ENCODE peak calls at places on chromosome 16, in eight cellular contexts. L is GM12878; O is PC-3; I is BJ; R is HT-29; S is iPS-NIHi11; K is naive thymus-derived CD8-positive, alpha-beta T cell; A is DND-41. Z is an unnamed sample.

GRCh38 chr16:47631131-47631530 is 170.0 kb downstream of the PHKB start:
- DNase-seq in I (no peak), S (no peak), O (no peak), K (no peak), R (no peak), L (no peak), A (no peak), Z (no peak)

GRCh38 chr16:73232555-73233422 is 184.9 kb upstream of the ZFHX3 start:
- DNase-seq in L (no peak), R (peak; percentile 25), A (no peak), I (peak; percentile 71), O (peak; percentile 7), S (no peak), K (no peak), Z (no peak)

GRCh38 chr16:30010817-30011504 is at the start of gene DOC2A:
- DNase-seq in A (peak; percentile 79), O (no peak), I (no peak), R (no peak), S (peak; percentile 84), L (no peak), K (peak; percentile 35), Z (peak; percentile 28)

GRCh38 chr16:49337814-49338350 is 35.7 kb upstream of the C16orf78 start:
- DNase-seq in S (no peak), A (no peak), I (no peak), L (no peak), R (no peak), O (no peak), K (no peak), Z (no peak)

GRCh38 chr16:78629173-78629572 is 529.7 kb downstream of the WWOX start:
- DNase-seq in S (no peak), A (no peak), L (no peak), R (no peak), O (no peak), I (no peak), K (no peak), Z (no peak)

GRCh38 chr16:56289862-56290261 is 98.6 kb downstream of the GNAO1 start:
- DNase-seq in K (no peak), A (no peak), L (no peak), R (no peak), O (no peak), S (no peak), I (no peak), Z (no peak)

GRCh38 chr16:64428463-64428862 is 693.4 kb downstream of the CDH11 start:
- DNase-seq in L (no peak), S (no peak), O (peak; percentile 75), A (no peak), I (no peak), R (no peak), K (no peak), Z (no peak)

GRCh38 chr16:11170201-11170600 is 85.8 kb downstream of the SOCS1 start:
- DNase-seq in I (no peak), O (no peak), K (no peak), A (no peak), L (no peak), R (no peak), S (no peak), Z (no peak)

GRCh38 chr16:69485361-69485760 is 60.9 kb downstream of the CYB5B start:
- DNase-seq in L (no peak), O (no peak), R (no peak), I (no peak), K (no peak), S (no peak), A (no peak), Z (no peak)

GRCh38 chr16:31487076-31487719 is 4.3 kb downstream of the SLC5A2 start:
- DNase-seq in K (no peak), S (no peak), O (no peak), R (no peak), I (no peak), L (no peak), A (no peak), Z (no peak)

GRCh38 chr16:4309833-4310266 is 6.0 kb upstream of the GLIS2 start:
- DNase-seq in R (peak; percentile 85), L (no peak), K (peak; percentile 52), O (peak; percentile 58), S (peak; percentile 55), A (peak; percentile 51), I (peak; percentile 57), Z (no peak)

GRCh38 chr16:66904428-66904845 is 14.2 kb downstream of the CDH16 start:
- DNase-seq in O (no peak), K (no peak), S (no peak), R (no peak), L (no peak), A (no peak), I (no peak), Z (no peak)

GRCh38 chr16:70808371-70808770 is 7.4 kb upstream of the VAC14 start:
- DNase-seq in K (no peak), S (no peak), A (no peak), R (peak; percentile 23), O (peak; percentile 2), I (no peak), L (no peak), Z (no peak)

GRCh38 chr16:67482260-67482924 is 955 bp downstream of the AGRP start:
- DNase-seq in L (no peak), R (no peak), I (no peak), A (peak; percentile 30), S (no peak), O (no peak), K (no peak), Z (no peak)

GRCh38 chr16:53504161-53504663 is 1.2 kb upstream of the AKTIP start:
- DNase-seq in S (no peak), A (peak; percentile 54), L (no peak), K (peak; percentile 24), I (no peak), O (no peak), R (peak; percentile 37), Z (no peak)

GRCh38 chr16:73095142-73095791 is 47.3 kb upstream of the ZFHX3 start:
- DNase-seq in S (no peak), I (no peak), R (no peak), A (no peak), O (peak; percentile 61), K (no peak), L (no peak), Z (no peak)

GRCh38 chr16:28537076-28537475 is 1.7 kb downstream of the NUPR1 start:
- DNase-seq in A (no peak), K (no peak), L (no peak), O (no peak), I (no peak), R (no peak), S (no peak), Z (no peak)

GRCh38 chr16:11916524-11917285 is 949 bp upstream of the GSPT1 start:
- DNase-seq in L (no peak), A (no peak), O (peak; percentile 92), S (no peak), R (peak; percentile 93), K (no peak), I (no peak), Z (no peak)

GRCh38 chr16:13171313-13171712 is 269.9 kb downstream of the SHISA9 start:
- DNase-seq in A (no peak), S (peak; percentile 34), R (no peak), O (no peak), I (no peak), L (no peak), K (no peak), Z (no peak)

GRCh38 chr16:50776042-50776441 is 34.2 kb downstream of the CYLD start:
- DNase-seq in L (no peak), O (no peak), A (no peak), R (no peak), I (no peak), S (no peak), K (no peak), Z (no peak)

GRCh38 chr16:66131156-66131807 is 235.2 kb upstream of the CDH5 start:
- DNase-seq in A (no peak), S (no peak), I (no peak), O (peak; percentile 64), R (no peak), L (no peak), K (no peak), Z (no peak)

GRCh38 chr16:15672514-15673167 is 22.6 kb downstream of the NDE1 start:
- DNase-seq in I (peak; percentile 97), O (peak; percentile 92), A (peak; percentile 89), S (peak; percentile 55), K (peak; percentile 91), L (no peak), R (no peak), Z (peak; percentile 93)

GRCh38 chr16:30539000-30539964 is 4.6 kb upstream of the ZNF747 start:
- DNase-seq in I (no peak), A (no peak), S (no peak), O (no peak), L (no peak), R (no peak), K (no peak), Z (no peak)

GRCh38 chr16:17258077-17258599 is 212.6 kb downstream of the XYLT1 start:
- DNase-seq in I (no peak), S (no peak), R (no peak), O (no peak), K (no peak), A (no peak), L (no peak), Z (no peak)

GRCh38 chr16:68762996-68763756 is 26.1 kb downstream of the CDH1 start:
- DNase-seq in L (no peak), K (no peak), A (no peak), I (no peak), R (no peak), S (peak; percentile 78), O (no peak), Z (no peak)

Z was measured in Jurkat, Clone E6-1.